ENCODE peak calls at places on chromosomes 13 and 19, in six cellular contexts. One of them, this sample, is unnamed.

GRCh38 chr13:45446181-45446580 is 18.6 kb upstream of the COG3 start:
- DNase-seq in T-helper 2 cell: no peak
- DNase-seq in EL: peak
- DNase-seq in posterior cingulate gyrus: no peak
- DNase-seq in stimulated activated CD4-positive, alpha-beta T cell treated with anti-CD3 and anti-CD28 coated beads, TNF-alpha, amount 100 ng/mL, for 4 hours: no peak
- DNase-seq in AG09319: no peak
- DNase-seq in this sample: peak

GRCh38 chr13:26605845-26606244 is 48.4 kb downstream of the WASF3 start:
- DNase-seq in stimulated activated CD4-positive, alpha-beta T cell treated with anti-CD3 and anti-CD28 coated beads, TNF-alpha, amount 100 ng/mL, for 4 hours: no peak
- DNase-seq in EL: no peak
- DNase-seq in T-helper 2 cell: no peak
- DNase-seq in AG09319: no peak
- DNase-seq in posterior cingulate gyrus: no peak
- DNase-seq in this sample: no peak

GRCh38 chr13:89925107-89925506 is 1422.4 kb upstream of the MIR17HG start:
- DNase-seq in stimulated activated CD4-positive, alpha-beta T cell treated with anti-CD3 and anti-CD28 coated beads, TNF-alpha, amount 100 ng/mL, for 4 hours: no peak
- DNase-seq in AG09319: no peak
- DNase-seq in posterior cingulate gyrus: no peak
- DNase-seq in T-helper 2 cell: no peak
- DNase-seq in EL: peak
- DNase-seq in this sample: no peak

GRCh38 chr19:8335343-8336071 is 7.6 kb downstream of the KANK3 start:
- DNase-seq in EL: no peak
- DNase-seq in T-helper 2 cell: no peak
- DNase-seq in AG09319: no peak
- DNase-seq in posterior cingulate gyrus: peak
- DNase-seq in stimulated activated CD4-positive, alpha-beta T cell treated with anti-CD3 and anti-CD28 coated beads, TNF-alpha, amount 100 ng/mL, for 4 hours: no peak
- DNase-seq in this sample: no peak

GRCh38 chr19:19416280-19416679 is 10.8 kb downstream of the GATAD2A start:
- DNase-seq in stimulated activated CD4-positive, alpha-beta T cell treated with anti-CD3 and anti-CD28 coated beads, TNF-alpha, amount 100 ng/mL, for 4 hours: no peak
- DNase-seq in posterior cingulate gyrus: no peak
- DNase-seq in EL: no peak
- DNase-seq in AG09319: no peak
- DNase-seq in T-helper 2 cell: no peak
- DNase-seq in this sample: no peak

GRCh38 chr13:74135306-74136088 is 1.3 kb upstream of the KLF12 start:
- DNase-seq in T-helper 2 cell: peak
- DNase-seq in posterior cingulate gyrus: peak
- DNase-seq in AG09319: peak
- DNase-seq in stimulated activated CD4-positive, alpha-beta T cell treated with anti-CD3 and anti-CD28 coated beads, TNF-alpha, amount 100 ng/mL, for 4 hours: peak
- DNase-seq in EL: peak
- DNase-seq in this sample: peak

GRCh38 chr19:41932259-41933130 is 4.2 kb upstream of the ERFL start:
- DNase-seq in posterior cingulate gyrus: peak
- DNase-seq in stimulated activated CD4-positive, alpha-beta T cell treated with anti-CD3 and anti-CD28 coated beads, TNF-alpha, amount 100 ng/mL, for 4 hours: no peak
- DNase-seq in EL: no peak
- DNase-seq in T-helper 2 cell: no peak
- DNase-seq in AG09319: no peak
- DNase-seq in this sample: no peak

GRCh38 chr19:18577365-18577914 is 5.8 kb downstream of the UBA52 start:
- DNase-seq in posterior cingulate gyrus: no peak
- DNase-seq in AG09319: no peak
- DNase-seq in EL: no peak
- DNase-seq in stimulated activated CD4-positive, alpha-beta T cell treated with anti-CD3 and anti-CD28 coated beads, TNF-alpha, amount 100 ng/mL, for 4 hours: no peak
- DNase-seq in T-helper 2 cell: no peak
- DNase-seq in this sample: no peak

GRCh38 chr19:55493052-55493649 is 4.9 kb downstream of the SSC5D start:
- DNase-seq in T-helper 2 cell: no peak
- DNase-seq in posterior cingulate gyrus: peak
- DNase-seq in AG09319: no peak
- DNase-seq in EL: peak
- DNase-seq in stimulated activated CD4-positive, alpha-beta T cell treated with anti-CD3 and anti-CD28 coated beads, TNF-alpha, amount 100 ng/mL, for 4 hours: no peak
- DNase-seq in this sample: peak

GRCh38 chr13:26262156-26262555 is 8.2 kb downstream of the CDK8 start:
- DNase-seq in posterior cingulate gyrus: no peak
- DNase-seq in T-helper 2 cell: no peak
- DNase-seq in AG09319: no peak
- DNase-seq in EL: no peak
- DNase-seq in stimulated activated CD4-positive, alpha-beta T cell treated with anti-CD3 and anti-CD28 coated beads, TNF-alpha, amount 100 ng/mL, for 4 hours: no peak
- DNase-seq in this sample: no peak

GRCh38 chr19:4369888-4370260 is 26.5 kb downstream of the MPND start:
- DNase-seq in stimulated activated CD4-positive, alpha-beta T cell treated with anti-CD3 and anti-CD28 coated beads, TNF-alpha, amount 100 ng/mL, for 4 hours: peak
- DNase-seq in T-helper 2 cell: peak
- DNase-seq in EL: no peak
- DNase-seq in posterior cingulate gyrus: peak
- DNase-seq in AG09319: no peak
- DNase-seq in this sample: no peak

GRCh38 chr13:98143601-98144500 is 957 bp downstream of the FARP1 start:
- DNase-seq in posterior cingulate gyrus: no peak
- DNase-seq in stimulated activated CD4-positive, alpha-beta T cell treated with anti-CD3 and anti-CD28 coated beads, TNF-alpha, amount 100 ng/mL, for 4 hours: no peak
- DNase-seq in T-helper 2 cell: no peak
- DNase-seq in AG09319: no peak
- DNase-seq in EL: peak
- DNase-seq in this sample: peak

GRCh38 chr13:110298566-110299321 is 8.2 kb downstream of the COL4A1 start:
- DNase-seq in AG09319: no peak
- DNase-seq in T-helper 2 cell: no peak
- DNase-seq in posterior cingulate gyrus: no peak
- DNase-seq in stimulated activated CD4-positive, alpha-beta T cell treated with anti-CD3 and anti-CD28 coated beads, TNF-alpha, amount 100 ng/mL, for 4 hours: no peak
- DNase-seq in EL: no peak
- DNase-seq in this sample: no peak

GRCh38 chr19:2923510-2923909 is 21.3 kb downstream of the ZNF77 start:
- DNase-seq in AG09319: peak
- DNase-seq in EL: peak
- DNase-seq in posterior cingulate gyrus: no peak
- DNase-seq in T-helper 2 cell: no peak
- DNase-seq in stimulated activated CD4-positive, alpha-beta T cell treated with anti-CD3 and anti-CD28 coated beads, TNF-alpha, amount 100 ng/mL, for 4 hours: no peak
- DNase-seq in this sample: peak

GRCh38 chr19:30672926-30673325 is 300.7 kb downstream of the ZNF536 start:
- DNase-seq in EL: no peak
- DNase-seq in T-helper 2 cell: no peak
- DNase-seq in AG09319: no peak
- DNase-seq in posterior cingulate gyrus: no peak
- DNase-seq in stimulated activated CD4-positive, alpha-beta T cell treated with anti-CD3 and anti-CD28 coated beads, TNF-alpha, amount 100 ng/mL, for 4 hours: no peak
- DNase-seq in this sample: no peak

GRCh38 chr13:50152224-50152623 is 137.0 kb downstream of the KCNRG start:
- DNase-seq in T-helper 2 cell: no peak
- DNase-seq in posterior cingulate gyrus: no peak
- DNase-seq in stimulated activated CD4-positive, alpha-beta T cell treated with anti-CD3 and anti-CD28 coated beads, TNF-alpha, amount 100 ng/mL, for 4 hours: no peak
- DNase-seq in EL: no peak
- DNase-seq in AG09319: no peak
- DNase-seq in this sample: no peak

GRCh38 chr19:29017788-29018187 is 195.2 kb downstream of the UQCRFS1 start:
- DNase-seq in T-helper 2 cell: no peak
- DNase-seq in posterior cingulate gyrus: no peak
- DNase-seq in AG09319: no peak
- DNase-seq in EL: no peak
- DNase-seq in stimulated activated CD4-positive, alpha-beta T cell treated with anti-CD3 and anti-CD28 coated beads, TNF-alpha, amount 100 ng/mL, for 4 hours: no peak
- DNase-seq in this sample: no peak

GRCh38 chr19:29858000-29858596 is 46.3 kb downstream of the CCNE1 start:
- DNase-seq in EL: no peak
- DNase-seq in AG09319: no peak
- DNase-seq in T-helper 2 cell: no peak
- DNase-seq in posterior cingulate gyrus: no peak
- DNase-seq in stimulated activated CD4-positive, alpha-beta T cell treated with anti-CD3 and anti-CD28 coated beads, TNF-alpha, amount 100 ng/mL, for 4 hours: no peak
- DNase-seq in this sample: no peak

GRCh38 chr19:41746593-41747227 is 8.6 kb upstream of the CEACAM6 start:
- DNase-seq in posterior cingulate gyrus: no peak
- DNase-seq in stimulated activated CD4-positive, alpha-beta T cell treated with anti-CD3 and anti-CD28 coated beads, TNF-alpha, amount 100 ng/mL, for 4 hours: no peak
- DNase-seq in T-helper 2 cell: peak
- DNase-seq in EL: peak
- DNase-seq in AG09319: peak
- DNase-seq in this sample: peak

GRCh38 chr19:45601524-45602522 is at the start of gene GPR4:
- DNase-seq in EL: peak
- DNase-seq in posterior cingulate gyrus: no peak
- DNase-seq in AG09319: no peak
- DNase-seq in stimulated activated CD4-positive, alpha-beta T cell treated with anti-CD3 and anti-CD28 coated beads, TNF-alpha, amount 100 ng/mL, for 4 hours: no peak
- DNase-seq in T-helper 2 cell: no peak
- DNase-seq in this sample: peak

GRCh38 chr19:5147074-5147970 is 178.4 kb downstream of the KDM4B start:
- DNase-seq in posterior cingulate gyrus: peak
- DNase-seq in T-helper 2 cell: no peak
- DNase-seq in EL: no peak
- DNase-seq in AG09319: no peak
- DNase-seq in stimulated activated CD4-positive, alpha-beta T cell treated with anti-CD3 and anti-CD28 coated beads, TNF-alpha, amount 100 ng/mL, for 4 hours: no peak
- DNase-seq in this sample: no peak

GRCh38 chr19:39768811-39769210 is 9.8 kb upstream of the LEUTX start:
- DNase-seq in AG09319: no peak
- DNase-seq in stimulated activated CD4-positive, alpha-beta T cell treated with anti-CD3 and anti-CD28 coated beads, TNF-alpha, amount 100 ng/mL, for 4 hours: no peak
- DNase-seq in T-helper 2 cell: no peak
- DNase-seq in posterior cingulate gyrus: no peak
- DNase-seq in EL: no peak
- DNase-seq in this sample: no peak

GRCh38 chr19:28514166-28514565 is 698.8 kb downstream of the UQCRFS1 start:
- DNase-seq in stimulated activated CD4-positive, alpha-beta T cell treated with anti-CD3 and anti-CD28 coated beads, TNF-alpha, amount 100 ng/mL, for 4 hours: no peak
- DNase-seq in T-helper 2 cell: no peak
- DNase-seq in posterior cingulate gyrus: no peak
- DNase-seq in EL: no peak
- DNase-seq in AG09319: no peak
- DNase-seq in this sample: no peak

GRCh38 chr19:41264581-41265375 is 606 bp downstream of the HNRNPUL1 start:
- DNase-seq in stimulated activated CD4-positive, alpha-beta T cell treated with anti-CD3 and anti-CD28 coated beads, TNF-alpha, amount 100 ng/mL, for 4 hours: peak
- DNase-seq in EL: peak
- DNase-seq in T-helper 2 cell: peak
- DNase-seq in AG09319: no peak
- DNase-seq in posterior cingulate gyrus: peak
- DNase-seq in this sample: peak

GRCh38 chr19:40982594-40983101 is 8.4 kb upstream of the CYP2B6 start:
- DNase-seq in AG09319: no peak
- DNase-seq in stimulated activated CD4-positive, alpha-beta T cell treated with anti-CD3 and anti-CD28 coated beads, TNF-alpha, amount 100 ng/mL, for 4 hours: no peak
- DNase-seq in T-helper 2 cell: no peak
- DNase-seq in EL: peak
- DNase-seq in posterior cingulate gyrus: no peak
- DNase-seq in this sample: peak

GRCh38 chr13:90760639-90761038 is 586.8 kb upstream of the MIR17HG start:
- DNase-seq in posterior cingulate gyrus: no peak
- DNase-seq in EL: no peak
- DNase-seq in stimulated activated CD4-positive, alpha-beta T cell treated with anti-CD3 and anti-CD28 coated beads, TNF-alpha, amount 100 ng/mL, for 4 hours: no peak
- DNase-seq in T-helper 2 cell: no peak
- DNase-seq in AG09319: no peak
- DNase-seq in this sample: no peak

GRCh38 chr13:34258646-34259386 is 440.9 kb downstream of the RFC3 start:
- DNase-seq in AG09319: no peak
- DNase-seq in posterior cingulate gyrus: no peak
- DNase-seq in EL: peak
- DNase-seq in stimulated activated CD4-positive, alpha-beta T cell treated with anti-CD3 and anti-CD28 coated beads, TNF-alpha, amount 100 ng/mL, for 4 hours: no peak
- DNase-seq in T-helper 2 cell: no peak
- DNase-seq in this sample: peak

GRCh38 chr19:38880882-38881609 is 3.0 kb upstream of the RINL start:
- DNase-seq in posterior cingulate gyrus: peak
- DNase-seq in AG09319: no peak
- DNase-seq in stimulated activated CD4-positive, alpha-beta T cell treated with anti-CD3 and anti-CD28 coated beads, TNF-alpha, amount 100 ng/mL, for 4 hours: no peak
- DNase-seq in EL: no peak
- DNase-seq in T-helper 2 cell: no peak
- DNase-seq in this sample: no peak

GRCh38 chr19:44005968-44006367 is 3.2 kb downstream of the ZNF230 start:
- DNase-seq in posterior cingulate gyrus: no peak
- DNase-seq in T-helper 2 cell: no peak
- DNase-seq in EL: no peak
- DNase-seq in AG09319: no peak
- DNase-seq in stimulated activated CD4-positive, alpha-beta T cell treated with anti-CD3 and anti-CD28 coated beads, TNF-alpha, amount 100 ng/mL, for 4 hours: no peak
- DNase-seq in this sample: peak

GRCh38 chr19:10898633-10899032 is 27.3 kb downstream of the CARM1 start:
- DNase-seq in T-helper 2 cell: no peak
- DNase-seq in AG09319: no peak
- DNase-seq in EL: no peak
- DNase-seq in stimulated activated CD4-positive, alpha-beta T cell treated with anti-CD3 and anti-CD28 coated beads, TNF-alpha, amount 100 ng/mL, for 4 hours: no peak
- DNase-seq in posterior cingulate gyrus: no peak
- DNase-seq in this sample: no peak

GRCh38 chr13:33740134-33740538 is 77.8 kb upstream of the RFC3 start:
- DNase-seq in EL: peak
- DNase-seq in stimulated activated CD4-positive, alpha-beta T cell treated with anti-CD3 and anti-CD28 coated beads, TNF-alpha, amount 100 ng/mL, for 4 hours: no peak
- DNase-seq in T-helper 2 cell: no peak
- DNase-seq in AG09319: no peak
- DNase-seq in posterior cingulate gyrus: no peak
- DNase-seq in this sample: peak

GRCh38 chr19:46967578-46968018 is 52.0 kb upstream of the NPAS1 start:
- DNase-seq in EL: no peak
- DNase-seq in AG09319: no peak
- DNase-seq in stimulated activated CD4-positive, alpha-beta T cell treated with anti-CD3 and anti-CD28 coated beads, TNF-alpha, amount 100 ng/mL, for 4 hours: no peak
- DNase-seq in T-helper 2 cell: no peak
- DNase-seq in posterior cingulate gyrus: no peak
- DNase-seq in this sample: peak

GRCh38 chr19:19212866-19213265 is 1.1 kb downstream of the NCAN start:
- DNase-seq in EL: no peak
- DNase-seq in T-helper 2 cell: no peak
- DNase-seq in stimulated activated CD4-positive, alpha-beta T cell treated with anti-CD3 and anti-CD28 coated beads, TNF-alpha, amount 100 ng/mL, for 4 hours: no peak
- DNase-seq in AG09319: no peak
- DNase-seq in posterior cingulate gyrus: no peak
- DNase-seq in this sample: no peak

GRCh38 chr13:46179576-46180368 is 2.2 kb downstream of the LCP1 start:
- DNase-seq in AG09319: no peak
- DNase-seq in EL: no peak
- DNase-seq in posterior cingulate gyrus: no peak
- DNase-seq in stimulated activated CD4-positive, alpha-beta T cell treated with anti-CD3 and anti-CD28 coated beads, TNF-alpha, amount 100 ng/mL, for 4 hours: peak
- DNase-seq in T-helper 2 cell: peak
- DNase-seq in this sample: no peak

GRCh38 chr13:30334663-30335386 is 27.5 kb upstream of the KATNAL1 start:
- DNase-seq in T-helper 2 cell: no peak
- DNase-seq in posterior cingulate gyrus: no peak
- DNase-seq in EL: peak
- DNase-seq in AG09319: no peak
- DNase-seq in stimulated activated CD4-positive, alpha-beta T cell treated with anti-CD3 and anti-CD28 coated beads, TNF-alpha, amount 100 ng/mL, for 4 hours: no peak
- DNase-seq in this sample: no peak

GRCh38 chr19:6532244-6532999 is 1.6 kb downstream of the TNFSF9 start:
- DNase-seq in T-helper 2 cell: no peak
- DNase-seq in EL: no peak
- DNase-seq in AG09319: no peak
- DNase-seq in stimulated activated CD4-positive, alpha-beta T cell treated with anti-CD3 and anti-CD28 coated beads, TNF-alpha, amount 100 ng/mL, for 4 hours: no peak
- DNase-seq in posterior cingulate gyrus: peak
- DNase-seq in this sample: no peak

GRCh38 chr13:94620286-94620896 is 18.7 kb downstream of the GPR180 start:
- DNase-seq in posterior cingulate gyrus: no peak
- DNase-seq in stimulated activated CD4-positive, alpha-beta T cell treated with anti-CD3 and anti-CD28 coated beads, TNF-alpha, amount 100 ng/mL, for 4 hours: no peak
- DNase-seq in EL: peak
- DNase-seq in AG09319: no peak
- DNase-seq in T-helper 2 cell: no peak
- DNase-seq in this sample: peak

This sample was measured in GM03348.